ENCODE peak calls at places on chromosomes 16 and 17, in ten cellular contexts. W is Daoy; U is MV-4-11; L is HCT116; N is cardiac septum; A is stromal cell of bone marrow; F is substantia nigra; G is spleen; P is NK-92 treated with Interleukin-12 subunit alpha and Interleukin-12 subunit beta, amount 100 ng/mL, for 24 hours; S is fibroblast of lung. C is an unnamed sample.

GRCh38 chr17:21235921-21236320 is 17.3 kb downstream of the NATD1 start:
- DNase-seq in N (no peak), A (no peak), P (no peak), W (no peak), S (no peak), L (no peak), U (no peak), F (no peak), G (no peak), C (no peak)

GRCh38 chr16:57837305-57838125 is 35.2 kb upstream of the KIFC3 start:
- DNase-seq in L (no peak), A (no peak), U (no peak), P (no peak), W (no peak), N (no peak), G (peak), F (no peak), S (no peak), C (no peak)

GRCh38 chr17:77708936-77709335 is 249.6 kb upstream of the TNRC6C start:
- DNase-seq in F (no peak), N (peak), W (no peak), P (no peak), A (no peak), S (no peak), U (no peak), L (no peak), G (no peak), C (peak)

GRCh38 chr17:49703557-49704277 is 4.0 kb downstream of the SLC35B1 start:
- DNase-seq in S (peak), W (peak), L (peak), N (no peak), P (no peak), U (peak), G (peak), A (no peak), F (no peak), C (no peak)

GRCh38 chr16:23423496-23424049 is 29.4 kb downstream of the COG7 start:
- DNase-seq in L (peak), P (no peak), G (no peak), U (no peak), A (peak), N (peak), W (peak), F (no peak), S (peak), C (peak)

GRCh38 chr17:59844884-59845594 is 47.7 kb downstream of the TUBD1 start:
- DNase-seq in S (peak), P (no peak), F (no peak), W (peak), N (no peak), G (no peak), A (no peak), U (no peak), L (no peak), C (no peak)

GRCh38 chr16:19284207-19284606 is 1.3 kb upstream of the CLEC19A start:
- DNase-seq in N (no peak), S (no peak), F (no peak), L (peak), U (no peak), G (no peak), P (no peak), W (peak), A (peak), C (no peak)

GRCh38 chr17:75370288-75370687 is 35.2 kb downstream of the GRB2 start:
- DNase-seq in A (no peak), S (no peak), G (no peak), N (no peak), P (no peak), L (no peak), F (no peak), W (no peak), U (no peak), C (no peak)

GRCh38 chr16:84732674-84733352 is 33.0 kb downstream of the USP10 start:
- DNase-seq in L (no peak), S (no peak), G (no peak), U (no peak), F (no peak), A (no peak), P (no peak), N (no peak), W (no peak), C (no peak)

GRCh38 chr16:83807710-83808572 is at the start of gene HSBP1:
- DNase-seq in U (peak), F (peak), A (peak), G (peak), N (peak), P (peak), S (peak), L (peak), W (peak), C (peak)

GRCh38 chr16:67941469-67942199 is 2.3 kb downstream of the LCAT start:
- DNase-seq in L (no peak), U (no peak), S (no peak), A (no peak), W (no peak), N (no peak), F (no peak), P (no peak), G (no peak), C (no peak)

GRCh38 chr16:13919330-13919682 is 648 bp upstream of the ERCC4 start:
- DNase-seq in S (peak), F (no peak), L (peak), U (no peak), G (no peak), P (no peak), A (peak), N (no peak), W (no peak), C (no peak)

GRCh38 chr17:72393553-72393952 is 272.7 kb downstream of the SOX9 start:
- DNase-seq in S (peak), W (peak), A (peak), F (no peak), G (no peak), N (no peak), U (peak), P (no peak), L (peak), C (no peak)

GRCh38 chr17:9890124-9890523 is 14.9 kb downstream of the RCVRN start:
- DNase-seq in G (no peak), S (no peak), A (no peak), L (peak), P (no peak), F (no peak), N (no peak), U (peak), W (peak), C (no peak)

GRCh38 chr17:68344701-68345136 is 53.4 kb downstream of the ARSG start:
- DNase-seq in W (peak), U (peak), G (peak), P (peak), S (no peak), F (no peak), N (no peak), L (no peak), A (no peak), C (no peak)